ENCODE peak calls at places on chromosomes 11 and 22, in nine cellular contexts. One of them, this sample, is unnamed.

GRCh38 chr11:62575837-62576236 is 2.1 kb upstream of the EEF1G start:
- DNase-seq in neuronal stem cell: no peak
- DNase-seq in HCT116: no peak
- DNase-seq in spleen: peak; percentile 76
- DNase-seq in BE2C: no peak
- DNase-seq in psoas muscle: peak; percentile 46
- DNase-seq in upper lobe of right lung: no peak
- DNase-seq in CD8-positive, alpha-beta T cell: no peak
- DNase-seq in GM23248: no peak
- DNase-seq in this sample: peak; percentile 40

GRCh38 chr11:17408641-17409040 is 20.2 kb upstream of the KCNJ11 start:
- DNase-seq in neuronal stem cell: no peak
- DNase-seq in HCT116: no peak
- DNase-seq in spleen: peak; percentile 43
- DNase-seq in BE2C: no peak
- DNase-seq in psoas muscle: no peak
- DNase-seq in upper lobe of right lung: no peak
- DNase-seq in CD8-positive, alpha-beta T cell: no peak
- DNase-seq in GM23248: no peak
- DNase-seq in this sample: no peak

GRCh38 chr11:3995949-3996554 is 98.5 kb upstream of the RRM1 start:
- DNase-seq in neuronal stem cell: no peak
- DNase-seq in HCT116: no peak
- DNase-seq in spleen: no peak
- DNase-seq in BE2C: peak; percentile 34
- DNase-seq in psoas muscle: no peak
- DNase-seq in upper lobe of right lung: no peak
- DNase-seq in CD8-positive, alpha-beta T cell: no peak
- DNase-seq in GM23248: peak; percentile 81
- DNase-seq in this sample: no peak

GRCh38 chr11:57313788-57314135 is 11.0 kb downstream of the TNKS1BP1 start:
- DNase-seq in neuronal stem cell: no peak
- DNase-seq in HCT116: no peak
- DNase-seq in spleen: no peak
- DNase-seq in BE2C: no peak
- DNase-seq in psoas muscle: peak; percentile 47
- DNase-seq in upper lobe of right lung: peak; percentile 40
- DNase-seq in CD8-positive, alpha-beta T cell: no peak
- DNase-seq in GM23248: no peak
- DNase-seq in this sample: no peak

GRCh38 chr11:120028181-120028935 is 109.6 kb downstream of the TRIM29 start:
- DNase-seq in neuronal stem cell: no peak
- DNase-seq in HCT116: no peak
- DNase-seq in spleen: no peak
- DNase-seq in BE2C: no peak
- DNase-seq in psoas muscle: no peak
- DNase-seq in upper lobe of right lung: no peak
- DNase-seq in CD8-positive, alpha-beta T cell: no peak
- DNase-seq in GM23248: no peak
- DNase-seq in this sample: no peak

GRCh38 chr11:66006891-66007176 is 4.5 kb downstream of the BANF1 start:
- DNase-seq in neuronal stem cell: no peak
- DNase-seq in HCT116: no peak
- DNase-seq in spleen: no peak
- DNase-seq in BE2C: no peak
- DNase-seq in psoas muscle: no peak
- DNase-seq in upper lobe of right lung: no peak
- DNase-seq in CD8-positive, alpha-beta T cell: no peak
- DNase-seq in GM23248: no peak
- DNase-seq in this sample: no peak

GRCh38 chr11:86793307-86793706 is 7.0 kb upstream of the PRSS23 start:
- DNase-seq in neuronal stem cell: no peak
- DNase-seq in HCT116: no peak
- DNase-seq in spleen: no peak
- DNase-seq in BE2C: no peak
- DNase-seq in psoas muscle: no peak
- DNase-seq in upper lobe of right lung: no peak
- DNase-seq in CD8-positive, alpha-beta T cell: no peak
- DNase-seq in GM23248: no peak
- DNase-seq in this sample: no peak

GRCh38 chr11:14585438-14585837 is 58.2 kb upstream of the PDE3B start:
- DNase-seq in neuronal stem cell: no peak
- DNase-seq in HCT116: no peak
- DNase-seq in spleen: no peak
- DNase-seq in BE2C: no peak
- DNase-seq in psoas muscle: no peak
- DNase-seq in upper lobe of right lung: no peak
- DNase-seq in CD8-positive, alpha-beta T cell: no peak
- DNase-seq in GM23248: no peak
- DNase-seq in this sample: no peak

DNA sequence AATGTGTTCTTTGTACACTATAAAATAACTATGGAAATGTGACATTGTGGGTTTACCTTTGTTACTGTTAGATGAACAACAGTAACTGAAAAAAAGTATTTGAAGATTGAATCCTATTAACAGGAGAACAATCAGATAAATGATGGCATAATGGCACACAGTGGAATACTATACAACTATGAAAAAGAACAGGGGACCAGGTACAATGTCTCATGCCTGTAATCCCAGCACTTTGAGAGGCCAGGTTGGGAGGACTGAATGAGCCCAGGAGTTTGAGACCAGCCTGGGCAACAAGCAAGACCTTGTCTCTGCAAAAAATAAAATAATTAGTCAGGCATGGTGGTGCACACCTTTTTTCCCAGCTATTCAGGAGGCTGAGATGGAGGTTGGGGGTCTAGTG is 14.4 kb upstream of the OSBP start:
- DNase-seq in neuronal stem cell: no peak
- DNase-seq in HCT116: no peak
- DNase-seq in spleen: no peak
- DNase-seq in BE2C: no peak
- DNase-seq in psoas muscle: no peak
- DNase-seq in upper lobe of right lung: no peak
- DNase-seq in CD8-positive, alpha-beta T cell: no peak
- DNase-seq in GM23248: no peak
- DNase-seq in this sample: no peak
- H3K4me1 ChIP-seq in neuronal stem cell: no peaks in the 10 kb centered on the region
- H3K4me1 ChIP-seq in HCT116: no peaks in the 10 kb centered on the region
- H3K4me1 ChIP-seq in spleen: no peaks in the 10 kb centered on the region
- H3K4me1 ChIP-seq in BE2C: no peaks in the 10 kb centered on the region
- H3K4me1 ChIP-seq in psoas muscle: no peaks in the 10 kb centered on the region
- H3K4me1 ChIP-seq in upper lobe of right lung: no peaks in the 10 kb centered on the region
- H3K4me1 ChIP-seq in CD8-positive, alpha-beta T cell: no peaks in the 10 kb centered on the region
- H3K4me1 ChIP-seq in GM23248: no peaks in the 10 kb centered on the region
- H3K4me1 ChIP-seq in this sample: no peaks in the 10 kb centered on the region

GRCh38 chr11:126140106-126140931 is 71.1 kb downstream of the RPUSD4 start:
- DNase-seq in neuronal stem cell: no peak
- DNase-seq in HCT116: no peak
- DNase-seq in spleen: peak; percentile 56
- DNase-seq in BE2C: no peak
- DNase-seq in psoas muscle: no peak
- DNase-seq in upper lobe of right lung: no peak
- DNase-seq in CD8-positive, alpha-beta T cell: no peak
- DNase-seq in GM23248: peak; percentile 59
- DNase-seq in this sample: no peak

GRCh38 chr11:126140932-126141291 is 70.5 kb downstream of the RPUSD4 start:
- DNase-seq in neuronal stem cell: no peak
- DNase-seq in HCT116: no peak
- DNase-seq in spleen: peak; percentile 37
- DNase-seq in BE2C: peak; percentile 71
- DNase-seq in psoas muscle: peak; percentile 66
- DNase-seq in upper lobe of right lung: no peak
- DNase-seq in CD8-positive, alpha-beta T cell: no peak
- DNase-seq in GM23248: peak; percentile 70
- DNase-seq in this sample: no peak

GRCh38 chr11:126137146-126137545 is 74.3 kb downstream of the RPUSD4 start:
- DNase-seq in neuronal stem cell: no peak
- DNase-seq in HCT116: no peak
- DNase-seq in spleen: no peak
- DNase-seq in BE2C: no peak
- DNase-seq in psoas muscle: no peak
- DNase-seq in upper lobe of right lung: no peak
- DNase-seq in CD8-positive, alpha-beta T cell: no peak
- DNase-seq in GM23248: peak; percentile 45
- DNase-seq in this sample: no peak

GRCh38 chr11:126139541-126140091 is 71.8 kb downstream of the RPUSD4 start:
- DNase-seq in neuronal stem cell: no peak
- DNase-seq in HCT116: no peak
- DNase-seq in spleen: peak; percentile 40
- DNase-seq in BE2C: no peak
- DNase-seq in psoas muscle: no peak
- DNase-seq in upper lobe of right lung: no peak
- DNase-seq in CD8-positive, alpha-beta T cell: no peak
- DNase-seq in GM23248: peak; percentile 59
- DNase-seq in this sample: no peak

GRCh38 chr11:126138636-126139540 is 72.6 kb downstream of the RPUSD4 start:
- DNase-seq in neuronal stem cell: no peak
- DNase-seq in HCT116: no peak
- DNase-seq in spleen: peak; percentile 45
- DNase-seq in BE2C: no peak
- DNase-seq in psoas muscle: no peak
- DNase-seq in upper lobe of right lung: no peak
- DNase-seq in CD8-positive, alpha-beta T cell: no peak
- DNase-seq in GM23248: no peak
- DNase-seq in this sample: no peak
- H3K4me1 ChIP-seq in neuronal stem cell: peaks cover 14% of the 10 kb centered on the region
- H3K4me1 ChIP-seq in HCT116: no peaks in the 10 kb centered on the region
- H3K4me1 ChIP-seq in spleen: peaks cover 6% of the 10 kb centered on the region
- H3K4me1 ChIP-seq in BE2C: peaks cover 32% of the 10 kb centered on the region
- H3K4me1 ChIP-seq in psoas muscle: no peaks in the 10 kb centered on the region
- H3K4me1 ChIP-seq in upper lobe of right lung: peaks cover 40% of the 10 kb centered on the region
- H3K4me1 ChIP-seq in CD8-positive, alpha-beta T cell: no peaks in the 10 kb centered on the region
- H3K4me1 ChIP-seq in GM23248: peaks cover 42% of the 10 kb centered on the region
- H3K4me1 ChIP-seq in this sample: no peaks in the 10 kb centered on the region

GRCh38 chr11:1484061-1484671 is 2.4 kb downstream of the MOB2 start:
- DNase-seq in neuronal stem cell: no peak
- DNase-seq in HCT116: no peak
- DNase-seq in spleen: peak; percentile 52
- DNase-seq in BE2C: peak; percentile 3
- DNase-seq in psoas muscle: peak; percentile 47
- DNase-seq in upper lobe of right lung: peak; percentile 62
- DNase-seq in CD8-positive, alpha-beta T cell: no peak
- DNase-seq in GM23248: no peak
- DNase-seq in this sample: no peak

GRCh38 chr11:1481483-1481825 is 5.1 kb downstream of the MOB2 start:
- DNase-seq in neuronal stem cell: no peak
- DNase-seq in HCT116: no peak
- DNase-seq in spleen: no peak
- DNase-seq in BE2C: peak; percentile 1
- DNase-seq in psoas muscle: no peak
- DNase-seq in upper lobe of right lung: no peak
- DNase-seq in CD8-positive, alpha-beta T cell: no peak
- DNase-seq in GM23248: no peak
- DNase-seq in this sample: no peak

GRCh38 chr11:1483445-1483961 is 3.1 kb downstream of the MOB2 start:
- DNase-seq in neuronal stem cell: no peak
- DNase-seq in HCT116: no peak
- DNase-seq in spleen: peak; percentile 49
- DNase-seq in BE2C: no peak
- DNase-seq in psoas muscle: peak; percentile 83
- DNase-seq in upper lobe of right lung: peak; percentile 37
- DNase-seq in CD8-positive, alpha-beta T cell: no peak
- DNase-seq in GM23248: no peak
- DNase-seq in this sample: no peak

GRCh38 chr11:1481861-1482441 is 4.6 kb downstream of the MOB2 start:
- DNase-seq in neuronal stem cell: no peak
- DNase-seq in HCT116: no peak
- DNase-seq in spleen: peak; percentile 61
- DNase-seq in BE2C: peak; percentile 1
- DNase-seq in psoas muscle: peak; percentile 49
- DNase-seq in upper lobe of right lung: peak; percentile 60
- DNase-seq in CD8-positive, alpha-beta T cell: no peak
- DNase-seq in GM23248: no peak
- DNase-seq in this sample: peak; percentile 40

DNA sequence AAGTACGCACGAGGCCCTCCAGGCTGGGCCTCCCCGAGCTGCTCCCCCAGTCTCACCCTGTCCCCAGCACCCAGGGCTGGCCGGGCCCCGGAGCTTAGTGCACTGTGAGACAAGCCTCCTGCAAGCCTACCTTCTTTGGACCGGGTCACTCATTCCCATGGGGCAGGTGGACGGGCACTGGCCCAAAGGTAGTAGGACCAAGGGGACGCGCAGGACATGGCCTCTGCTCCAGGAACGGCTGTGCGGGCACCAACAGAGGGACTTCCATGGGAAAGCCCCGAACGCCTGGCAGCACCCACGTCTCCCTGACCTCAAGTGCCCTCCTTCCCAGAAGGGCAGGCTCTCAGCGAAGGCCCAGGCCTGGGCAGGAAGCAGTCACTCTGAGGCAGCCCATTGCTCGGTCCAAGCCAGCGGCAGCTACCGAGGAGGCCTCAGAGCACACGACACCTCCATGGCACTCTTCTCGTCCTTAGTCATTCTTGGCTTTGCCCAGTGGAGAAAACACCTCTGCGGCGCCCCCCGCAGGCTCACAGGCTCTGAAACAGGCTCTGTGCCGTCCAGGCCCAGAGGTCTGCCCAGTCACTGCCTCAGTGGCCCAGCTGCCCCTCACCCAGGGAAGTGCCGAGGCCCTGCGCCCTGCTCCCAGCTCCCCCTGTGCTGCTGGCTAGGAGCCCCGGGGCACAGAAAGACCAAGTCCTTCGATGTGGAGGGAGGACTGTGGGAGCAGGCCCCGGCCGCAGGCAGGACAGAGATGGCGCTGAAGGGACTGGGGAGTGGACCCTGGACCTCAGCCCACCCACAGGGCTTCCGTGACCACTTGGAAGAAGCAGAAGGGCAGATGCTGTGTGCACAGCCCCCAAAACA is 3.8 kb downstream of the MOB2 start:
- DNase-seq in neuronal stem cell: no peak
- DNase-seq in HCT116: no peak
- DNase-seq in spleen: peak; percentile 76
- DNase-seq in BE2C: peak; percentile 4
- DNase-seq in psoas muscle: peak; percentile 70
- DNase-seq in upper lobe of right lung: peak; percentile 82
- DNase-seq in CD8-positive, alpha-beta T cell: no peak
- DNase-seq in GM23248: no peak
- DNase-seq in this sample: peak; percentile 45
- H3K4me1 ChIP-seq in neuronal stem cell: peaks cover 16% of the 10 kb centered on the region
- H3K4me1 ChIP-seq in HCT116: peaks cover 13% of the 10 kb centered on the region
- H3K4me1 ChIP-seq in spleen: peaks cover 51% of the 10 kb centered on the region
- H3K4me1 ChIP-seq in BE2C: no peaks in the 10 kb centered on the region
- H3K4me1 ChIP-seq in psoas muscle: peaks cover 66% of the 10 kb centered on the region
- H3K4me1 ChIP-seq in upper lobe of right lung: peaks cover 44% of the 10 kb centered on the region
- H3K4me1 ChIP-seq in CD8-positive, alpha-beta T cell: peaks cover 23% of the 10 kb centered on the region
- H3K4me1 ChIP-seq in GM23248: no peaks in the 10 kb centered on the region
- H3K4me1 ChIP-seq in this sample: peaks cover 8% of the 10 kb centered on the region

DNA sequence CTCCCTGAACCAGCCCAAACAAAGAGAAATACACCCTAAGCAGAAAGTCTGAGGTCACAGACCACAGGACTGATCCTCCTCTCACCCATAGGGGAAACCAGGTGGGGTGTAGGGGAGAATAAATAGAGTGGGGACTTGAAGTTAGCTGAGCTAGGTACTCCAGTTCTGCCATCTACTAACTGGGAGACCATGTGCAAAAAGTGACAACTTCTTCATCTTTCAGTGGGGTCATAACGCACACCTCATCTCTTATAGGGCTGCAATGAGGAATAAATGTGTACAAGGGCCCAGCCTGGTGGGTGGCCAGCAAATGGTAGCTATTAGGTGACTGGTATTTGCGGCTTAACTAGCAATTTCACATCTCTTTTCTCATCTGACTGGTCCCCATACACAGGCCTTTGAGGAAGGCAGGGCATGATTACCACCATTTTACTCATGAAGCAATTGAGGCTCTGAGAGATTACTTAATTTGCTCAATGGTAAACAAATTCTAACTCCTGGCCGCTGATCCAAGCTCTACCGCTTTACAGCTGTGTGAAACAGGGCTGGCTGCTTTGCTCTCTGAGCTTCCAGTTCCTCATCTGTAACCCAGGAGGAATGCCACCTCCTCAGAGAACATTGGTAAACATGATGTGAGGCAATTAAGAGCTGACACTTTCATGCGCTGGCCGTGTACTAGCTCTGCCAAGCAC is 16.6 kb downstream of the TBC1D10A start:
- DNase-seq in neuronal stem cell: no peak
- DNase-seq in HCT116: no peak
- DNase-seq in spleen: no peak
- DNase-seq in BE2C: no peak
- DNase-seq in psoas muscle: no peak
- DNase-seq in upper lobe of right lung: no peak
- DNase-seq in CD8-positive, alpha-beta T cell: peak; percentile 60
- DNase-seq in GM23248: peak; percentile 87
- DNase-seq in this sample: no peak
- H3K4me1 ChIP-seq in neuronal stem cell: peaks cover 6% of the 10 kb centered on the region
- H3K4me1 ChIP-seq in HCT116: peaks cover 57% of the 10 kb centered on the region
- H3K4me1 ChIP-seq in spleen: peaks cover 94% of the 10 kb centered on the region
- H3K4me1 ChIP-seq in BE2C: peaks cover 3% of the 10 kb centered on the region
- H3K4me1 ChIP-seq in psoas muscle: peaks cover 31% of the 10 kb centered on the region
- H3K4me1 ChIP-seq in upper lobe of right lung: peaks cover 89% of the 10 kb centered on the region
- H3K4me1 ChIP-seq in CD8-positive, alpha-beta T cell: peaks cover 98% of the 10 kb centered on the region
- H3K4me1 ChIP-seq in GM23248: peaks cover 52% of the 10 kb centered on the region
- H3K4me1 ChIP-seq in this sample: peaks cover 17% of the 10 kb centered on the region